ENCODE peak calls at places on chromosomes 13 and 19, in six cellular contexts. One of them, this sample, is unnamed. For H3K36me3 and H3K27me3, the result is how much of the 10 kb centered on the place peaks cover.

GRCh38 chr19:1066251-1066747 is 668 bp upstream of the ARHGAP45 start:
- DNase-seq in uterus: no peak
- DNase-seq in CD4-positive, CD25-positive, alpha-beta regulatory T cell: no peak
- DNase-seq in lower lobe of right lung: peak
- DNase-seq in mesenchymal stem cell: no peak
- DNase-seq in breast epithelium: no peak
- DNase-seq in this sample: no peak

GRCh38 chr19:51094696-51095279 is 12.1 kb upstream of the KLK14 start:
- DNase-seq in uterus: no peak
- DNase-seq in CD4-positive, CD25-positive, alpha-beta regulatory T cell: no peak
- DNase-seq in lower lobe of right lung: peak
- DNase-seq in mesenchymal stem cell: peak
- DNase-seq in breast epithelium: no peak
- DNase-seq in this sample: no peak

GRCh38 chr19:55642153-55643002 is 1.1 kb upstream of the ZNF581 start:
- DNase-seq in uterus: no peak
- DNase-seq in CD4-positive, CD25-positive, alpha-beta regulatory T cell: no peak
- DNase-seq in lower lobe of right lung: peak
- DNase-seq in mesenchymal stem cell: peak
- DNase-seq in breast epithelium: no peak
- DNase-seq in this sample: no peak

GRCh38 chr19:16428372-16429036 is 43.3 kb downstream of the EPS15L1 start:
- DNase-seq in uterus: no peak
- DNase-seq in CD4-positive, CD25-positive, alpha-beta regulatory T cell: no peak
- DNase-seq in lower lobe of right lung: no peak
- DNase-seq in mesenchymal stem cell: no peak
- DNase-seq in breast epithelium: no peak
- DNase-seq in this sample: no peak

GRCh38 chr19:41926861-41927809 is 1.1 kb downstream of the ERFL start:
- DNase-seq in uterus: no peak
- DNase-seq in CD4-positive, CD25-positive, alpha-beta regulatory T cell: no peak
- DNase-seq in lower lobe of right lung: no peak
- DNase-seq in mesenchymal stem cell: no peak
- DNase-seq in breast epithelium: no peak
- DNase-seq in this sample: no peak

GRCh38 chr13:46639033-46639981 is 86.3 kb downstream of the LRCH1 start:
- DNase-seq in uterus: no peak
- DNase-seq in CD4-positive, CD25-positive, alpha-beta regulatory T cell: no peak
- DNase-seq in lower lobe of right lung: no peak
- DNase-seq in mesenchymal stem cell: peak
- DNase-seq in breast epithelium: no peak
- DNase-seq in this sample: no peak

GRCh38 chr13:102589291-102589822 is 7.4 kb upstream of the TPP2 start:
- DNase-seq in uterus: no peak
- DNase-seq in CD4-positive, CD25-positive, alpha-beta regulatory T cell: no peak
- DNase-seq in lower lobe of right lung: no peak
- DNase-seq in mesenchymal stem cell: no peak
- DNase-seq in breast epithelium: no peak
- DNase-seq in this sample: no peak

GRCh38 chr13:79477968-79478367 is 3.0 kb upstream of the NDFIP2 start:
- DNase-seq in uterus: no peak
- DNase-seq in CD4-positive, CD25-positive, alpha-beta regulatory T cell: no peak
- DNase-seq in lower lobe of right lung: no peak
- DNase-seq in mesenchymal stem cell: no peak
- DNase-seq in breast epithelium: no peak
- DNase-seq in this sample: peak

GRCh38 chr13:66349945-66350344 is 880.2 kb downstream of the PCDH9 start:
- DNase-seq in uterus: no peak
- DNase-seq in CD4-positive, CD25-positive, alpha-beta regulatory T cell: no peak
- DNase-seq in lower lobe of right lung: no peak
- DNase-seq in mesenchymal stem cell: no peak
- DNase-seq in breast epithelium: no peak
- DNase-seq in this sample: no peak

GRCh38 chr13:52356327-52356726 is 49.6 kb downstream of the THSD1 start:
- DNase-seq in uterus: no peak
- DNase-seq in CD4-positive, CD25-positive, alpha-beta regulatory T cell: no peak
- DNase-seq in lower lobe of right lung: no peak
- DNase-seq in mesenchymal stem cell: no peak
- DNase-seq in breast epithelium: no peak
- DNase-seq in this sample: no peak

GRCh38 chr19:8321067-8321759 is at the start of the genes NDUFA7 and RPS28:
- DNase-seq in uterus: peak
- DNase-seq in CD4-positive, CD25-positive, alpha-beta regulatory T cell: peak
- DNase-seq in lower lobe of right lung: peak
- DNase-seq in mesenchymal stem cell: peak
- DNase-seq in breast epithelium: peak
- DNase-seq in this sample: peak

GRCh38 chr13:101576452-101576851 is 124.0 kb downstream of the ITGBL1 start:
- DNase-seq in uterus: no peak
- DNase-seq in CD4-positive, CD25-positive, alpha-beta regulatory T cell: no peak
- DNase-seq in lower lobe of right lung: no peak
- DNase-seq in mesenchymal stem cell: peak
- DNase-seq in breast epithelium: no peak
- DNase-seq in this sample: no peak

GRCh38 chr13:100984349-100984748 is 309.8 kb upstream of the TMTC4 start:
- DNase-seq in uterus: no peak
- DNase-seq in CD4-positive, CD25-positive, alpha-beta regulatory T cell: no peak
- DNase-seq in lower lobe of right lung: no peak
- DNase-seq in mesenchymal stem cell: no peak
- DNase-seq in breast epithelium: no peak
- DNase-seq in this sample: no peak

GRCh38 chr19:47027586-47028371 is 8.1 kb downstream of the NPAS1 start:
- DNase-seq in uterus: no peak
- DNase-seq in CD4-positive, CD25-positive, alpha-beta regulatory T cell: no peak
- DNase-seq in lower lobe of right lung: no peak
- DNase-seq in mesenchymal stem cell: no peak
- DNase-seq in breast epithelium: no peak
- DNase-seq in this sample: no peak

GRCh38 chr13:97246596-97246995 is 24.5 kb downstream of the MBNL2 start:
- DNase-seq in uterus: no peak
- DNase-seq in CD4-positive, CD25-positive, alpha-beta regulatory T cell: no peak
- DNase-seq in lower lobe of right lung: no peak
- DNase-seq in mesenchymal stem cell: no peak
- DNase-seq in breast epithelium: no peak
- DNase-seq in this sample: no peak

GRCh38 chr19:39144487-39145071 is 19.0 kb downstream of the PAK4 start:
- DNase-seq in uterus: peak
- DNase-seq in CD4-positive, CD25-positive, alpha-beta regulatory T cell: no peak
- DNase-seq in lower lobe of right lung: no peak
- DNase-seq in mesenchymal stem cell: no peak
- DNase-seq in breast epithelium: no peak
- DNase-seq in this sample: no peak

DNA sequence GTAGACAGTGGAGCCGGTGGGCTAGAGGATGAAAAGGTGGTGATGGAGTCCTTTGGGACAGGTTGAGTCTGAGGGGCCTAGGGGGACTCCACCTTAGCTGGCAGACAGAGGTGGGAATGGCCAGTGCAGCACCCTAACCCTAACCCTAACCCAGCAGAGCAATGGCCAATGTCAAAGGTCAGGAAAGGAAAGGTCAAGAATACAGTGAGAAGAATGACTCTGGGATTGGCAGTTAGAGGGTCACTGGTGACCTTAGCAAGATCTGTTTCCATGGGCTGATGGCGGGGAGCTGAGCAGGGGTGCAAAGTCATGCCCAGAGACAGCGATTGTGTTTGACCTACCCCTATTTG is 16.6 kb downstream of the GNA15 start:
- DNase-seq in uterus: no peak
- DNase-seq in CD4-positive, CD25-positive, alpha-beta regulatory T cell: no peak
- DNase-seq in lower lobe of right lung: no peak
- DNase-seq in mesenchymal stem cell: no peak
- DNase-seq in breast epithelium: no peak
- DNase-seq in this sample: no peak
- H3K36me3 ChIP-seq in uterus: under half
- H3K36me3 ChIP-seq in CD4-positive, CD25-positive, alpha-beta regulatory T cell: under half
- H3K36me3 ChIP-seq in lower lobe of right lung: under half
- H3K36me3 ChIP-seq in mesenchymal stem cell: under half
- H3K36me3 ChIP-seq in breast epithelium: under half
- H3K36me3 ChIP-seq in this sample: under half

DNA sequence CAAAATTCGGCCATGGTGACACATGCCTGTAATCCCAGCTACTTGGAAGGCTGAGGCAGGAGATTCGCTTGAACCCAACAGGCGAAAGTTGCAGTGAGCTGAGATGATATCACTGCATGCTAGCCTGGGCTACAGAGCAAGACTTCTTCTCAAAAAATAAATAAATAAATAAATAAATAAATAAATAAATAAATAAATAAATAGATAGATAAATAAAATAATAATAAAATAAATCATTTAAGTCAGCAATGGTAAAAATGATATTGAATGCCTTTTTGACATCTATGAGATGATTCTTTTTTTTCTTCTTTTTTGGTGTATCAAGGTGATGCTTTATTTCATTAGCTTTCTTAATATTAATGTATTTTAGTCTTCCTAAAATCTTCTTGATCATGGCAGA is 221.7 kb upstream of the RXFP2 start:
- DNase-seq in uterus: no peak
- DNase-seq in CD4-positive, CD25-positive, alpha-beta regulatory T cell: no peak
- DNase-seq in lower lobe of right lung: no peak
- DNase-seq in mesenchymal stem cell: no peak
- DNase-seq in breast epithelium: no peak
- DNase-seq in this sample: no peak
- H3K27ac ChIP-seq in uterus: no peak
- H3K27ac ChIP-seq in CD4-positive, CD25-positive, alpha-beta regulatory T cell: no peak
- H3K27ac ChIP-seq in lower lobe of right lung: no peak
- H3K27ac ChIP-seq in mesenchymal stem cell: no peak
- H3K27ac ChIP-seq in breast epithelium: no peak
- H3K27ac ChIP-seq in this sample: no peak

GRCh38 chr13:74975122-74975521 is 506.8 kb downstream of the TBC1D4 start:
- DNase-seq in uterus: no peak
- DNase-seq in CD4-positive, CD25-positive, alpha-beta regulatory T cell: no peak
- DNase-seq in lower lobe of right lung: no peak
- DNase-seq in mesenchymal stem cell: no peak
- DNase-seq in breast epithelium: no peak
- DNase-seq in this sample: no peak
- H3K27me3 ChIP-seq in uterus: under half
- H3K27me3 ChIP-seq in CD4-positive, CD25-positive, alpha-beta regulatory T cell: under half
- H3K27me3 ChIP-seq in lower lobe of right lung: under half
- H3K27me3 ChIP-seq in mesenchymal stem cell: under half
- H3K27me3 ChIP-seq in breast epithelium: under half
- H3K27me3 ChIP-seq in this sample: under half

DNA sequence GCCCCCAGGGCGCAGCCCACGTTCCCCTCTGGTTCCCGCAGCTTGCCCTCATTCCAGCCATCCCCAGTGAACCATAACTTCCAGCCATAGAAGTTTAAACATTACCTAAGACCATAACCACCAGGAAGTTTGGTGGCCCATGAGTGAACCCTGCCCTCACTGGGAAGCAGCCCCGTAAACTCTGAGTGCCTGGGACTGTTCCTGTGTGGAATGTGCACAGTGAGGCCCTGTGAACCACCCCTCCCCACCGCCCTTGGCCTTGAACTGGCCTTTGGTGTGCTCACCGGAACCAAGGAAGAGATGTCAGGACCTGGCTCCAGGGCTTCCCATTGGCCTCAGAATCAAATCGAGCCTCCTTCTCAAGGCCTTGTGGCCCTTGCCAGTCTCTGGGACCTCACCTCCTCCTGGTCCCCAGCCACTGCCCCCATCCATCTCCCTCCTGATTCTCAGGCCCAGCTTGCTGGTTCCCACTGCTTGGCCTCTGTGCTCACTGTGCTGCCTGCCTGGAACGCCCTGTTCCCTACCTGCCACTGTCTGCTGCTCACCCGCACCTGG is 46.5 kb downstream of the DNM2 start:
- DNase-seq in uterus: no peak
- DNase-seq in CD4-positive, CD25-positive, alpha-beta regulatory T cell: no peak
- DNase-seq in lower lobe of right lung: no peak
- DNase-seq in mesenchymal stem cell: no peak
- DNase-seq in breast epithelium: no peak
- DNase-seq in this sample: no peak
- H3K36me3 ChIP-seq in uterus: under half
- H3K36me3 ChIP-seq in CD4-positive, CD25-positive, alpha-beta regulatory T cell: under half
- H3K36me3 ChIP-seq in lower lobe of right lung: under half
- H3K36me3 ChIP-seq in mesenchymal stem cell: under half
- H3K36me3 ChIP-seq in breast epithelium: under half
- H3K36me3 ChIP-seq in this sample: under half

GRCh38 chr19:37594064-37594981 is at the start of the genes ZNF540 and ZNF571:
- DNase-seq in uterus: peak
- DNase-seq in CD4-positive, CD25-positive, alpha-beta regulatory T cell: peak
- DNase-seq in lower lobe of right lung: peak
- DNase-seq in mesenchymal stem cell: peak
- DNase-seq in breast epithelium: peak
- DNase-seq in this sample: peak

GRCh38 chr19:37594982-37595382 is 306 bp downstream of the ZNF540 start:
- DNase-seq in uterus: peak
- DNase-seq in CD4-positive, CD25-positive, alpha-beta regulatory T cell: peak
- DNase-seq in lower lobe of right lung: peak
- DNase-seq in mesenchymal stem cell: no peak
- DNase-seq in breast epithelium: peak
- DNase-seq in this sample: peak
- H3K27ac ChIP-seq in uterus: peak
- H3K27ac ChIP-seq in CD4-positive, CD25-positive, alpha-beta regulatory T cell: peak
- H3K27ac ChIP-seq in lower lobe of right lung: peak
- H3K27ac ChIP-seq in mesenchymal stem cell: peak
- H3K27ac ChIP-seq in breast epithelium: peak
- H3K27ac ChIP-seq in this sample: peak

GRCh38 chr13:24744247-24744646 is 19.7 kb upstream of the RNF17 start:
- DNase-seq in uterus: no peak
- DNase-seq in CD4-positive, CD25-positive, alpha-beta regulatory T cell: no peak
- DNase-seq in lower lobe of right lung: no peak
- DNase-seq in mesenchymal stem cell: no peak
- DNase-seq in breast epithelium: no peak
- DNase-seq in this sample: no peak

GRCh38 chr13:24747248-24748151 is 16.5 kb upstream of the RNF17 start:
- DNase-seq in uterus: no peak
- DNase-seq in CD4-positive, CD25-positive, alpha-beta regulatory T cell: no peak
- DNase-seq in lower lobe of right lung: no peak
- DNase-seq in mesenchymal stem cell: peak
- DNase-seq in breast epithelium: no peak
- DNase-seq in this sample: no peak

GRCh38 chr13:24745861-24746617 is 17.9 kb upstream of the RNF17 start:
- DNase-seq in uterus: no peak
- DNase-seq in CD4-positive, CD25-positive, alpha-beta regulatory T cell: no peak
- DNase-seq in lower lobe of right lung: no peak
- DNase-seq in mesenchymal stem cell: no peak
- DNase-seq in breast epithelium: no peak
- DNase-seq in this sample: no peak

GRCh38 chr13:24745516-24745860 is 18.5 kb upstream of the RNF17 start:
- DNase-seq in uterus: no peak
- DNase-seq in CD4-positive, CD25-positive, alpha-beta regulatory T cell: no peak
- DNase-seq in lower lobe of right lung: no peak
- DNase-seq in mesenchymal stem cell: no peak
- DNase-seq in breast epithelium: no peak
- DNase-seq in this sample: no peak

DNA sequence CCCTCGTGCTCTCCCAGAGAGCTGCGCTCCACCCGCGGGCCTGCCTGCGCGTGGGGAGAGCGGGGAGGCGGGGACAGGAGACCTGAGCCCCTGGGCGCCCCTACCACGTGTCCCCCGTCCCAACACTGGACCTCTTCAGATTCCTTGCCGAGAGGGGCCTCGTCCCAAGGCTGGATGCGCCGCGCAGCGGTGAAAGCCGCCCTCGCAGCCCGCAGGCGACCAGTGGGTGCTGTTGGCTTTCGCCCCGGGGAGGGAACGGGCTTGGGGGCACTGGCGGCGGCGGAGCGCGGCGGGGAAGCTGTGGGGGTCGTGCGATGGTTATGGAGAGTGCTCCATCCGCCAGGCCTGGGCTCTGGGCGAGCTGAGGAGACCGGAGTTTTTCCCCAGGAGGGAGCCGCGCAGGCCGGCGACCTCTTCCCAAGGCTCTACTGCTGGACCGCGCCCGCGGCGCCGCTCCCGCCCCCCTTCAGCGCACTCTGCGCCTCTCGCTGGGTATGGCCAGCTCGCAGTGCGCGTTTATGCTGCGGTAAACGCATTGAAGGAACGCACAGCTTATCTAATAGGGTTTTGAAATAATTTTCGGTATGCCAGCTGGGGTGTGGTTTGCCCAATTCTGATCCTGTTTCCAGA is 17.2 kb upstream of the RNF17 start:
- DNase-seq in uterus: no peak
- DNase-seq in CD4-positive, CD25-positive, alpha-beta regulatory T cell: no peak
- DNase-seq in lower lobe of right lung: no peak
- DNase-seq in mesenchymal stem cell: peak
- DNase-seq in breast epithelium: no peak
- DNase-seq in this sample: no peak
- H3K27me3 ChIP-seq in uterus: under half
- H3K27me3 ChIP-seq in CD4-positive, CD25-positive, alpha-beta regulatory T cell: under half
- H3K27me3 ChIP-seq in lower lobe of right lung: half or more
- H3K27me3 ChIP-seq in mesenchymal stem cell: half or more
- H3K27me3 ChIP-seq in breast epithelium: half or more
- H3K27me3 ChIP-seq in this sample: half or more